ENCODE peak calls at places on chromosome 12, in eight cellular contexts. Y, I, X, F, E, J, C and W are unnamed samples.

GRCh38 chr12:124059752-124060151 is 86.7 kb downstream of the ZNF664 start:
- DNase-seq in J (no peak), X (no peak), F (no peak), Y (no peak), E (no peak), I (no peak), C (no peak), W (no peak)

GRCh38 chr12:12890492-12890814 is 909 bp upstream of the GPRC5A start:
- DNase-seq in E (no peak), C (no peak), J (no peak), X (no peak), F (peak; percentile 54), I (no peak), Y (no peak), W (no peak)

GRCh38 chr12:23523339-23523738 is 426.1 kb downstream of the SOX5 start:
- DNase-seq in E (no peak), X (no peak), I (no peak), C (no peak), F (no peak), Y (peak; percentile 35), J (no peak), W (no peak)

GRCh38 chr12:76028649-76029277 is 2.8 kb downstream of the PHLDA1 start:
- DNase-seq in Y (peak; percentile 30), F (no peak), I (no peak), E (no peak), C (no peak), X (no peak), J (no peak), W (no peak)

GRCh38 chr12:104793280-104793679 is 164.8 kb downstream of the SLC41A2 start:
- DNase-seq in C (peak; percentile 17), E (peak; percentile 88), Y (no peak), F (no peak), J (no peak), I (no peak), X (peak; percentile 4), W (peak; percentile 59)

GRCh38 chr12:105765053-105766019 is 373.4 kb downstream of the NUAK1 start:
- DNase-seq in X (no peak), F (no peak), I (no peak), Y (peak; percentile 2), C (no peak), J (no peak), E (no peak), W (no peak)

GRCh38 chr12:105409881-105410471 is 79.5 kb downstream of the C12orf75 start:
- DNase-seq in I (no peak), E (peak; percentile 66), X (no peak), Y (no peak), C (no peak), F (peak; percentile 26), J (peak; percentile 87), W (peak; percentile 60)

GRCh38 chr12:130142736-130143135 is 19.5 kb upstream of the FZD10 start:
- DNase-seq in J (no peak), C (no peak), I (no peak), Y (no peak), F (no peak), X (no peak), E (no peak), W (peak; percentile 91)

GRCh38 chr12:30792648-30793499 is 38.1 kb upstream of the CAPRIN2 start:
- DNase-seq in C (no peak), X (no peak), F (no peak), J (no peak), I (no peak), E (peak; percentile 37), Y (no peak), W (peak; percentile 57)

GRCh38 chr12:1272132-1272531 is 281.1 kb downstream of the ERC1 start:
- DNase-seq in F (no peak), J (no peak), Y (no peak), C (no peak), X (no peak), E (no peak), I (no peak), W (no peak)